ENCODE peak calls at places on chromosomes 5 and 9, in ten cellular contexts. One of them, this sample, is unnamed.

GRCh38 chr9:93678199-93679019 is 102.0 kb downstream of the PHF2 start:
- DNase-seq in iPS DF 6.9: no peak
- DNase-seq in right atrium auricular region: peak
- DNase-seq in coronary artery: peak
- DNase-seq in left lung: peak
- DNase-seq in fibroblast of lung: no peak
- DNase-seq in breast epithelium: peak
- DNase-seq in thyroid gland: no peak
- DNase-seq in small intestine: no peak
- DNase-seq in body of pancreas: peak
- DNase-seq in this sample: peak

GRCh38 chr5:153880094-153880493 is 158.6 kb downstream of the FAM114A2 start:
- DNase-seq in body of pancreas: no peak
- DNase-seq in coronary artery: no peak
- DNase-seq in small intestine: no peak
- DNase-seq in left lung: no peak
- DNase-seq in right atrium auricular region: no peak
- DNase-seq in iPS DF 6.9: no peak
- DNase-seq in breast epithelium: no peak
- DNase-seq in thyroid gland: no peak
- DNase-seq in fibroblast of lung: no peak
- DNase-seq in this sample: no peak

GRCh38 chr9:127977877-127978647 is 2.7 kb downstream of the EEIG1 start:
- DNase-seq in small intestine: peak
- DNase-seq in right atrium auricular region: peak
- DNase-seq in fibroblast of lung: peak
- DNase-seq in thyroid gland: peak
- DNase-seq in left lung: peak
- DNase-seq in body of pancreas: peak
- DNase-seq in iPS DF 6.9: no peak
- DNase-seq in coronary artery: peak
- DNase-seq in breast epithelium: no peak
- DNase-seq in this sample: no peak

GRCh38 chr5:154444559-154445421 is 1.0 kb upstream of the SAP30L start:
- DNase-seq in left lung: no peak
- DNase-seq in right atrium auricular region: no peak
- DNase-seq in fibroblast of lung: peak
- DNase-seq in breast epithelium: no peak
- DNase-seq in coronary artery: peak
- DNase-seq in body of pancreas: peak
- DNase-seq in iPS DF 6.9: no peak
- DNase-seq in small intestine: peak
- DNase-seq in thyroid gland: peak
- DNase-seq in this sample: no peak

GRCh38 chr9:124562328-124562727 is 55.1 kb upstream of the NR5A1 start:
- DNase-seq in thyroid gland: peak
- DNase-seq in right atrium auricular region: no peak
- DNase-seq in breast epithelium: no peak
- DNase-seq in fibroblast of lung: no peak
- DNase-seq in iPS DF 6.9: no peak
- DNase-seq in left lung: peak
- DNase-seq in body of pancreas: peak
- DNase-seq in small intestine: no peak
- DNase-seq in coronary artery: no peak
- DNase-seq in this sample: no peak

GRCh38 chr5:83553000-83553486 is 81.5 kb downstream of the VCAN start:
- DNase-seq in coronary artery: peak
- DNase-seq in breast epithelium: no peak
- DNase-seq in right atrium auricular region: peak
- DNase-seq in thyroid gland: peak
- DNase-seq in small intestine: no peak
- DNase-seq in left lung: no peak
- DNase-seq in body of pancreas: peak
- DNase-seq in iPS DF 6.9: no peak
- DNase-seq in fibroblast of lung: peak
- DNase-seq in this sample: no peak

GRCh38 chr9:107733530-107733907 is 243.9 kb upstream of the KLF4 start:
- DNase-seq in small intestine: peak
- DNase-seq in thyroid gland: peak
- DNase-seq in right atrium auricular region: peak
- DNase-seq in fibroblast of lung: peak
- DNase-seq in breast epithelium: no peak
- DNase-seq in left lung: no peak
- DNase-seq in coronary artery: peak
- DNase-seq in body of pancreas: peak
- DNase-seq in iPS DF 6.9: no peak
- DNase-seq in this sample: peak

GRCh38 chr9:136089697-136090045 is 5.4 kb downstream of the NACC2 start:
- DNase-seq in right atrium auricular region: no peak
- DNase-seq in thyroid gland: no peak
- DNase-seq in small intestine: no peak
- DNase-seq in left lung: no peak
- DNase-seq in fibroblast of lung: peak
- DNase-seq in iPS DF 6.9: no peak
- DNase-seq in coronary artery: no peak
- DNase-seq in body of pancreas: no peak
- DNase-seq in breast epithelium: no peak
- DNase-seq in this sample: no peak

GRCh38 chr9:72948906-72949582 is 3.8 kb downstream of the ALDH1A1 start:
- DNase-seq in fibroblast of lung: no peak
- DNase-seq in breast epithelium: no peak
- DNase-seq in left lung: no peak
- DNase-seq in iPS DF 6.9: no peak
- DNase-seq in coronary artery: no peak
- DNase-seq in body of pancreas: peak
- DNase-seq in right atrium auricular region: no peak
- DNase-seq in thyroid gland: no peak
- DNase-seq in small intestine: peak
- DNase-seq in this sample: no peak

GRCh38 chr5:1299961-1300360 is 5.1 kb upstream of the TERT start:
- DNase-seq in fibroblast of lung: no peak
- DNase-seq in small intestine: no peak
- DNase-seq in right atrium auricular region: no peak
- DNase-seq in left lung: no peak
- DNase-seq in breast epithelium: no peak
- DNase-seq in thyroid gland: no peak
- DNase-seq in iPS DF 6.9: no peak
- DNase-seq in coronary artery: peak
- DNase-seq in body of pancreas: no peak
- DNase-seq in this sample: no peak

GRCh38 chr5:174741352-174741751 is 17.0 kb downstream of the MSX2 start:
- DNase-seq in right atrium auricular region: no peak
- DNase-seq in iPS DF 6.9: no peak
- DNase-seq in fibroblast of lung: peak
- DNase-seq in small intestine: no peak
- DNase-seq in body of pancreas: no peak
- DNase-seq in coronary artery: no peak
- DNase-seq in left lung: no peak
- DNase-seq in breast epithelium: no peak
- DNase-seq in thyroid gland: no peak
- DNase-seq in this sample: no peak

GRCh38 chr5:180315762-180316212 is 23.9 kb upstream of the MAPK9 start:
- DNase-seq in body of pancreas: peak
- DNase-seq in small intestine: peak
- DNase-seq in right atrium auricular region: no peak
- DNase-seq in coronary artery: no peak
- DNase-seq in iPS DF 6.9: no peak
- DNase-seq in breast epithelium: peak
- DNase-seq in thyroid gland: peak
- DNase-seq in left lung: peak
- DNase-seq in fibroblast of lung: peak
- DNase-seq in this sample: no peak

GRCh38 chr9:133924453-133924852 is 67.7 kb downstream of the VAV2 start:
- DNase-seq in fibroblast of lung: no peak
- DNase-seq in left lung: no peak
- DNase-seq in body of pancreas: no peak
- DNase-seq in coronary artery: no peak
- DNase-seq in right atrium auricular region: no peak
- DNase-seq in small intestine: no peak
- DNase-seq in breast epithelium: no peak
- DNase-seq in iPS DF 6.9: no peak
- DNase-seq in thyroid gland: no peak
- DNase-seq in this sample: no peak

GRCh38 chr9:133920471-133920870 is 71.7 kb downstream of the VAV2 start:
- DNase-seq in small intestine: no peak
- DNase-seq in breast epithelium: no peak
- DNase-seq in thyroid gland: no peak
- DNase-seq in right atrium auricular region: no peak
- DNase-seq in coronary artery: no peak
- DNase-seq in body of pancreas: no peak
- DNase-seq in iPS DF 6.9: no peak
- DNase-seq in fibroblast of lung: no peak
- DNase-seq in left lung: no peak
- DNase-seq in this sample: no peak

GRCh38 chr9:133918123-133918813 is 73.9 kb downstream of the VAV2 start:
- DNase-seq in body of pancreas: no peak
- DNase-seq in iPS DF 6.9: no peak
- DNase-seq in thyroid gland: no peak
- DNase-seq in breast epithelium: no peak
- DNase-seq in left lung: no peak
- DNase-seq in right atrium auricular region: no peak
- DNase-seq in small intestine: no peak
- DNase-seq in fibroblast of lung: no peak
- DNase-seq in coronary artery: no peak
- DNase-seq in this sample: no peak

GRCh38 chr9:133919253-133920115 is 72.6 kb downstream of the VAV2 start:
- DNase-seq in body of pancreas: peak
- DNase-seq in right atrium auricular region: no peak
- DNase-seq in left lung: no peak
- DNase-seq in coronary artery: no peak
- DNase-seq in fibroblast of lung: no peak
- DNase-seq in thyroid gland: no peak
- DNase-seq in breast epithelium: no peak
- DNase-seq in small intestine: no peak
- DNase-seq in iPS DF 6.9: no peak
- DNase-seq in this sample: no peak

DNA sequence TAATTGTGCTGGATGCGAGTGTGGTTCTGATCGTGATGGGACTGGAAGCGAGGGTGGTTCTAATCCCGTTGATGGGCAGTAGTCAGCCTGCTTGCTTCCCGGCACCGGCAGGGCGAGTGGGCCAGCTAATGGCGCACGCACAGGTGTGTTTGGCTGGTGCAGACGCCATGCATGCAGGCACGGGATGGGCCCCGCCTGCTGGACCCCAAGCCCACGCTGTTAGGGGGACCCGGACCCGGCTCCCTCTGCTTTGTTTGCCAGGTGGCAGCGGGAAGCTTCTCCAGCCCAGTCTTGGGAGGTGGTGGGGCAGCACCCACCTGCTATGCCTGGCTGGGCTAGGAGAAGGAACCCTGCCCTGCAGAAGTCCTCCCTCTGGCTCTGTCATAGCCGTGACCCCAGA is 70.3 kb downstream of the VAV2 start:
- DNase-seq in breast epithelium: no peak
- DNase-seq in right atrium auricular region: no peak
- DNase-seq in iPS DF 6.9: no peak
- DNase-seq in fibroblast of lung: no peak
- DNase-seq in small intestine: no peak
- DNase-seq in left lung: no peak
- DNase-seq in body of pancreas: no peak
- DNase-seq in thyroid gland: no peak
- DNase-seq in coronary artery: no peak
- DNase-seq in this sample: no peak
- H3K4me3 ChIP-seq in breast epithelium: no peak
- H3K4me3 ChIP-seq in right atrium auricular region: no peak
- H3K4me3 ChIP-seq in iPS DF 6.9: no peak
- H3K4me3 ChIP-seq in fibroblast of lung: no peak
- H3K4me3 ChIP-seq in small intestine: no peak
- H3K4me3 ChIP-seq in left lung: no peak
- H3K4me3 ChIP-seq in body of pancreas: no peak
- H3K4me3 ChIP-seq in thyroid gland: no peak
- H3K4me3 ChIP-seq in coronary artery: no peak
- H3K4me3 ChIP-seq in this sample: no peak

DNA sequence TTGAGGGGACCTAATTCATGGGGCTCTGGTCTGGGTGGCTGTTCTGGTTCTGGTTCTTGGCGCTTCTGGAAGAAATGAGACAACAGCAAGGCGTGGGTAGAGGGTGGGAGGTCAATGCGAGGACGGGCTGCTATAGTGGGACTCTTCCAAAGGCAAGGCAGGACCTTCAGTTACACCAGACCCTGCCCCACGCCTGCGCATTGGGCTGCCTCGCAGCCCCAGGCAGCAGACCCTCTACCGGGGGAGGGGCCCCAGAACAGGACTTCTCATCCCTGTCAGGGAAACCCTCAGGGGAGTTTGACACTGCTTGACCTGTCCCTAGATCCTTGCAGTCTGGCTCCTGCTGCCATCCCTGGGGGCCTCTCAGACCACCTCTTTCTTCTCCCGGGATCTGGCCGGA is 18.5 kb downstream of the CCDC69 start:
- DNase-seq in coronary artery: no peak
- DNase-seq in thyroid gland: no peak
- DNase-seq in right atrium auricular region: peak
- DNase-seq in body of pancreas: no peak
- DNase-seq in fibroblast of lung: no peak
- DNase-seq in iPS DF 6.9: no peak
- DNase-seq in small intestine: no peak
- DNase-seq in left lung: no peak
- DNase-seq in breast epithelium: no peak
- DNase-seq in this sample: no peak
- H3K27ac ChIP-seq in coronary artery: no peak
- H3K27ac ChIP-seq in thyroid gland: no peak
- H3K27ac ChIP-seq in right atrium auricular region: no peak
- H3K27ac ChIP-seq in body of pancreas: no peak
- H3K27ac ChIP-seq in fibroblast of lung: no peak
- H3K27ac ChIP-seq in iPS DF 6.9: no peak
- H3K27ac ChIP-seq in small intestine: no peak
- H3K27ac ChIP-seq in left lung: no peak
- H3K27ac ChIP-seq in breast epithelium: no peak
- H3K27ac ChIP-seq in this sample: no peak

GRCh38 chr5:89281211-89281610 is 398.2 kb upstream of the MEF2C start:
- DNase-seq in breast epithelium: no peak
- DNase-seq in iPS DF 6.9: no peak
- DNase-seq in right atrium auricular region: no peak
- DNase-seq in coronary artery: no peak
- DNase-seq in thyroid gland: no peak
- DNase-seq in left lung: no peak
- DNase-seq in fibroblast of lung: no peak
- DNase-seq in body of pancreas: no peak
- DNase-seq in small intestine: no peak
- DNase-seq in this sample: no peak
- H3K4me3 ChIP-seq in breast epithelium: no peak
- H3K4me3 ChIP-seq in iPS DF 6.9: no peak
- H3K4me3 ChIP-seq in right atrium auricular region: no peak
- H3K4me3 ChIP-seq in coronary artery: no peak
- H3K4me3 ChIP-seq in thyroid gland: no peak
- H3K4me3 ChIP-seq in left lung: no peak
- H3K4me3 ChIP-seq in fibroblast of lung: no peak
- H3K4me3 ChIP-seq in body of pancreas: no peak
- H3K4me3 ChIP-seq in small intestine: no peak
- H3K4me3 ChIP-seq in this sample: no peak

DNA sequence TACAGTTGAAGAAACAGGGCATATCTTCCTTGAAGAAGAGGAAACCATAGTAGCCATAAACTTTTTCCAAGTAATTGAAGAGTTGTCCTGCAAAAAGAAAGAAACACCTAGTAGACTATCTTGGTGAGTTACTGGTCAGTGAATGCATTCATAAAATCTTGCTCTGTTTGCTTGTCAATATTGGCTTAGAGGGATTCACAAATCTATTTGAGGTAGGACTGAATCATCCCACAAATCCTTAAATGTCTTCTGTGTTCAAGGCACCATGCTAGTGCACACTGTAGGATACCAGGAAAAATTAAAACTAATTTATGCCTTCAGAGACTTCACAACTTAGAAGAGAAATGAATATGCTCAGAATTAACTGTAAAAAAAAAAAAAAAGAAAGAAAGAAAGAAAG is 57.6 kb downstream of the GRAMD2B start:
- DNase-seq in small intestine: no peak
- DNase-seq in fibroblast of lung: no peak
- DNase-seq in thyroid gland: no peak
- DNase-seq in right atrium auricular region: no peak
- DNase-seq in coronary artery: no peak
- DNase-seq in breast epithelium: no peak
- DNase-seq in left lung: no peak
- DNase-seq in body of pancreas: no peak
- DNase-seq in iPS DF 6.9: no peak
- DNase-seq in this sample: no peak
- H3K27ac ChIP-seq in small intestine: no peak
- H3K27ac ChIP-seq in fibroblast of lung: no peak
- H3K27ac ChIP-seq in thyroid gland: peak
- H3K27ac ChIP-seq in right atrium auricular region: peak
- H3K27ac ChIP-seq in coronary artery: no peak
- H3K27ac ChIP-seq in breast epithelium: peak
- H3K27ac ChIP-seq in left lung: no peak
- H3K27ac ChIP-seq in body of pancreas: no peak
- H3K27ac ChIP-seq in iPS DF 6.9: no peak
- H3K27ac ChIP-seq in this sample: peak

This sample was measured in dorsolateral prefrontal cortex.